ENCODE peak calls at places on chromosomes 5 and 9, in nine cellular contexts. Z is left ventricle myocardium inferior, W is ovary, H is IMR-90, A is PC-3, D is mesenchymal stem cell, F is tibial artery, C is suprapubic skin, L is small intestine. V is an unnamed sample. For H3K4me1, the result is how much of the 10 kb centered on the place peaks cover.

GRCh38 chr5:178213003-178213449 is 8.7 kb downstream of the HNRNPAB start:
- DNase-seq in Z (no peak), D (no peak), F (no peak), L (no peak), C (no peak), H (no peak), A (no peak), W (no peak), V (no peak)

GRCh38 chr5:92378961-92379611 is 996.0 kb upstream of the ARRDC3 start:
- DNase-seq in C (no peak), W (no peak), D (peak), H (peak), L (no peak), A (peak), Z (peak), F (no peak), V (no peak)

GRCh38 chr9:68999393-69000105 is 14.4 kb downstream of the PRKACG start:
- DNase-seq in C (no peak), H (peak), W (peak), D (peak), Z (peak), F (no peak), L (peak), A (peak), V (no peak)

GRCh38 chr9:134541373-134541747 is 100.2 kb upstream of the COL5A1 start:
- DNase-seq in L (no peak), W (no peak), D (no peak), Z (no peak), A (no peak), F (no peak), C (no peak), H (no peak), V (no peak)

GRCh38 chr5:52922384-52922783 is 66.8 kb upstream of the ITGA2 start:
- DNase-seq in C (no peak), Z (no peak), W (no peak), H (peak), F (no peak), L (peak), A (peak), D (peak), V (peak)

GRCh38 chr9:137295313-137296213 is 6.5 kb downstream of the NRARP start:
- DNase-seq in D (no peak), F (no peak), Z (no peak), C (no peak), A (peak), W (no peak), H (no peak), L (peak), V (no peak)

GRCh38 chr5:124662261-124662781 is 84.1 kb downstream of the ZNF608 start:
- DNase-seq in C (no peak), F (no peak), D (no peak), Z (no peak), H (no peak), A (no peak), L (peak), W (no peak), V (no peak)

GRCh38 chr5:103519550-103519949 is 43.0 kb downstream of the NUDT12 start:
- DNase-seq in D (no peak), C (no peak), Z (no peak), L (no peak), A (peak), W (no peak), H (peak), F (no peak), V (no peak)

GRCh38 chr9:80881946-80882345 is 807.4 kb downstream of the TLE1 start:
- DNase-seq in L (no peak), Z (no peak), C (no peak), W (no peak), H (no peak), F (no peak), D (no peak), A (no peak), V (no peak)

GRCh38 chr9:70256123-70256551 is 2.6 kb upstream of the SMC5 start:
- DNase-seq in C (no peak), D (peak), Z (no peak), H (peak), W (no peak), L (peak), A (peak), F (no peak), V (no peak)

GRCh38 chr5:90477073-90477472 is 2.4 kb downstream of the POLR3G start:
- DNase-seq in F (no peak), L (no peak), C (no peak), Z (no peak), H (no peak), W (no peak), A (no peak), D (peak), V (no peak)

GRCh38 chr5:73883646-73884045 is 257.6 kb downstream of the ARHGEF28 start:
- DNase-seq in F (no peak), L (no peak), A (no peak), H (no peak), Z (no peak), D (no peak), W (no peak), C (no peak), V (no peak)

GRCh38 chr9:126398403-126399058 is 71.9 kb downstream of the MVB12B start:
- DNase-seq in Z (peak), W (peak), A (peak), L (peak), F (peak), C (peak), D (peak), H (peak), V (peak)

GRCh38 chr9:109440797-109441287 is 57.3 kb downstream of the PTPN3 start:
- DNase-seq in H (peak), C (no peak), W (no peak), A (peak), L (peak), F (no peak), D (peak), Z (no peak), V (no peak)

GRCh38 chr5:77076961-77077820 is 9.9 kb downstream of the ZBED3 start:
- DNase-seq in F (peak), W (peak), H (peak), Z (peak), L (peak), C (no peak), A (no peak), D (peak), V (peak)

GRCh38 chr5:80703747-80704146 is 49.0 kb upstream of the DHFR start:
- DNase-seq in W (no peak), H (no peak), D (no peak), C (no peak), L (no peak), A (no peak), Z (no peak), F (no peak), V (no peak)

GRCh38 chr5:51378778-51379652 is 4.2 kb upstream of the ISL1 start:
- DNase-seq in W (no peak), C (no peak), H (no peak), D (peak), Z (no peak), L (no peak), F (no peak), A (peak), V (no peak)

GRCh38 chr5:36073595-36074216 is 7.0 kb upstream of the UGT3A2 start:
- DNase-seq in H (no peak), C (no peak), W (no peak), Z (no peak), A (peak), D (peak), F (no peak), L (peak), V (no peak)

GRCh38 chr9:124894741-124895170 is 32.8 kb downstream of the ARPC5L start:
- DNase-seq in W (no peak), L (peak), A (peak), H (peak), D (peak), F (no peak), C (no peak), Z (no peak), V (no peak)

GRCh38 chr9:135116371-135116770 is 28.9 kb downstream of the OLFM1 start:
- DNase-seq in L (no peak), A (no peak), W (no peak), H (no peak), F (no peak), D (no peak), Z (no peak), C (no peak), V (no peak)

GRCh38 chr9:21017092-21017491 is 14.3 kb downstream of the HACD4 start:
- DNase-seq in D (peak), W (no peak), Z (no peak), C (no peak), H (peak), A (peak), F (no peak), L (no peak), V (no peak)

GRCh38 chr9:4272141-4272540 is 27.7 kb downstream of the GLIS3 start:
- DNase-seq in C (no peak), L (no peak), W (no peak), Z (no peak), D (no peak), A (no peak), F (no peak), H (no peak), V (no peak)

GRCh38 chr5:96652769-96653455 is 9.3 kb upstream of the CAST start:
- DNase-seq in L (no peak), Z (no peak), C (no peak), F (no peak), A (peak), W (no peak), D (no peak), H (peak), V (no peak)

GRCh38 chr5:96657068-96657467 is 5.1 kb upstream of the CAST start:
- DNase-seq in L (peak), D (peak), Z (no peak), H (peak), A (peak), F (no peak), C (no peak), W (no peak), V (peak)

GRCh38 chr5:96654209-96654608 is 8.0 kb upstream of the CAST start:
- DNase-seq in F (no peak), Z (no peak), D (no peak), L (no peak), A (no peak), C (no peak), H (no peak), W (no peak), V (no peak)

GRCh38 chr5:96655506-96655905 is 6.7 kb upstream of the CAST start:
- DNase-seq in C (no peak), H (peak), L (no peak), Z (no peak), F (no peak), W (no peak), D (peak), A (peak), V (no peak)

DNA sequence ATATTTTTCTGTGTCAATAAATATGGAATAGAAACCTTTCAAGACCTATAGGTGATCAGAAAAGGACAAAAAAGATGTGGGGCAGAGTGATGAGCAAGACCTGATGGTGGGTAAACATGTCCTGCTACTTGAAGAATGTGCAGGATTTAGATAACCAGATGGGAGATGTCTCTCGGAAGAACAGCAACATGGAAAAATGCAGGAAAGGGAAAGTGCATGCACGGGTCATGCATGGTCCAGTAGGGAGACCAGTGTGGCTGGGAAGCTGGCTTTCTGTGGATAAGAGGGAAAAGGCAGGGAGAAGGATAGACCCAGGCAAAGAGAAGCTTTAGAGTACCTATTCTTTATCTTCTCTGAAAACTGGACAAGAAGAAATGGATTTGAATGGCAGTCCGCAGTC is 7.1 kb upstream of the CAST start:
- DNase-seq in H (no peak), Z (no peak), C (no peak), W (no peak), L (no peak), D (peak), A (no peak), F (no peak), V (no peak)
- H3K4me1 ChIP-seq in H (under half), Z (under half), C (under half), W (under half), L (under half), D (under half), A (half or more), F (under half), V (under half)

GRCh38 chr5:75720882-75721281 is 3.6 kb upstream of the POC5 start:
- DNase-seq in W (no peak), H (no peak), F (no peak), L (no peak), D (no peak), C (no peak), A (no peak), Z (no peak), V (no peak)
- H3K27ac ChIP-seq in W (no peak), H (no peak), F (no peak), L (no peak), D (no peak), C (no peak), A (no peak), Z (no peak), V (peak)

GRCh38 chr5:172763120-172763464 is 7.9 kb downstream of the DUSP1 start:
- DNase-seq in C (no peak), F (peak), L (no peak), D (no peak), A (no peak), H (no peak), W (no peak), Z (no peak), V (no peak)

GRCh38 chr5:172762214-172763119 is 8.5 kb downstream of the DUSP1 start:
- DNase-seq in A (no peak), W (no peak), F (peak), D (no peak), Z (no peak), C (no peak), H (no peak), L (no peak), V (no peak)

GRCh38 chr5:172766287-172767104 is 4.5 kb downstream of the DUSP1 start:
- DNase-seq in Z (peak), L (peak), D (peak), F (peak), C (peak), H (peak), W (peak), A (peak), V (peak)

GRCh38 chr5:172765766-172766286 is 5.2 kb downstream of the DUSP1 start:
- DNase-seq in Z (no peak), L (no peak), F (no peak), W (peak), C (no peak), A (no peak), D (peak), H (peak), V (no peak)

GRCh38 chr5:172764861-172765765 is 5.9 kb downstream of the DUSP1 start:
- DNase-seq in A (peak), H (peak), L (peak), D (peak), Z (peak), C (peak), F (peak), W (peak), V (peak)
- H3K4me1 ChIP-seq in A (under half), H (under half), L (under half), D (under half), Z (half or more), C (under half), F (under half), W (under half), V (half or more)

GRCh38 chr9:114069476-114070187 is 8.5 kb downstream of the AMBP start:
- DNase-seq in D (no peak), F (peak), C (no peak), Z (no peak), L (no peak), W (no peak), A (no peak), H (no peak), V (no peak)
- H3K27ac ChIP-seq in D (no peak), F (no peak), C (no peak), Z (no peak), L (no peak), W (no peak), A (no peak), H (no peak), V (no peak)